ENCODE peak calls at places on chromosomes 2 and 18, in seven cellular contexts. W is CD8-positive, alpha-beta T cell; M is right lobe of liver; R is right atrium auricular region; N is ovary; D is upper lobe of right lung; L is neuronal stem cell. G is an unnamed sample. For H3K4me1, the result is how much of the 10 kb centered on the place peaks cover.

GRCh38 chr2:21655136-21655535 is 531.4 kb downstream of the TDRD15 start:
- DNase-seq in W (no peak), M (no peak), R (no peak), N (no peak), D (no peak), L (no peak), G (no peak)

GRCh38 chr2:23624915-23625314 is 239.9 kb downstream of the KLHL29 start:
- DNase-seq in W (no peak), M (peak), R (no peak), N (no peak), D (no peak), L (no peak), G (no peak)

GRCh38 chr2:237191693-237192076 is 106.0 kb downstream of the COPS8 start:
- DNase-seq in W (no peak), M (no peak), R (no peak), N (peak), D (no peak), L (no peak), G (no peak)

GRCh38 chr18:3910507-3910906 is 460.5 kb downstream of the TGIF1 start:
- DNase-seq in W (no peak), M (no peak), R (no peak), N (no peak), D (no peak), L (no peak), G (no peak)

GRCh38 chr2:174796319-174796771 is 32.1 kb upstream of the CHRNA1 start:
- DNase-seq in W (no peak), M (no peak), R (no peak), N (no peak), D (no peak), L (peak), G (no peak)

GRCh38 chr2:207479198-207479785 is 50.5 kb upstream of the CREB1 start:
- DNase-seq in W (no peak), M (no peak), R (no peak), N (no peak), D (no peak), L (no peak), G (no peak)

GRCh38 chr2:226445216-226445861 is 354.3 kb downstream of the IRS1 start:
- DNase-seq in W (no peak), M (no peak), R (no peak), N (no peak), D (no peak), L (no peak), G (no peak)

GRCh38 chr2:101162561-101163330 is 11.6 kb upstream of the TBC1D8 start:
- DNase-seq in W (no peak), M (no peak), R (no peak), N (no peak), D (no peak), L (peak), G (no peak)

GRCh38 chr2:38095079-38095478 is 19.1 kb upstream of the CYP1B1 start:
- DNase-seq in W (no peak), M (no peak), R (no peak), N (no peak), D (no peak), L (no peak), G (no peak)

GRCh38 chr2:176455865-176456291 is 186.6 kb downstream of the MTX2 start:
- DNase-seq in W (no peak), M (no peak), R (peak), N (peak), D (no peak), L (peak), G (no peak)

GRCh38 chr2:85772019-85772745 is 18.4 kb downstream of the ATOH8 start:
- DNase-seq in W (no peak), M (peak), R (peak), N (peak), D (peak), L (peak), G (no peak)

GRCh38 chr2:70141754-70142589 is 48.8 kb downstream of the C2orf42 start:
- DNase-seq in W (peak), M (peak), R (no peak), N (peak), D (no peak), L (peak), G (no peak)

GRCh38 chr2:70140978-70141753 is 49.7 kb downstream of the C2orf42 start:
- DNase-seq in W (peak), M (peak), R (peak), N (peak), D (peak), L (no peak), G (peak)

GRCh38 chr2:70144443-70145167 is 46.2 kb downstream of the C2orf42 start:
- DNase-seq in W (no peak), M (no peak), R (no peak), N (no peak), D (no peak), L (no peak), G (no peak)

GRCh38 chr2:70143314-70144150 is 47.3 kb downstream of the C2orf42 start:
- DNase-seq in W (peak), M (peak), R (peak), N (peak), D (peak), L (no peak), G (no peak)

DNA sequence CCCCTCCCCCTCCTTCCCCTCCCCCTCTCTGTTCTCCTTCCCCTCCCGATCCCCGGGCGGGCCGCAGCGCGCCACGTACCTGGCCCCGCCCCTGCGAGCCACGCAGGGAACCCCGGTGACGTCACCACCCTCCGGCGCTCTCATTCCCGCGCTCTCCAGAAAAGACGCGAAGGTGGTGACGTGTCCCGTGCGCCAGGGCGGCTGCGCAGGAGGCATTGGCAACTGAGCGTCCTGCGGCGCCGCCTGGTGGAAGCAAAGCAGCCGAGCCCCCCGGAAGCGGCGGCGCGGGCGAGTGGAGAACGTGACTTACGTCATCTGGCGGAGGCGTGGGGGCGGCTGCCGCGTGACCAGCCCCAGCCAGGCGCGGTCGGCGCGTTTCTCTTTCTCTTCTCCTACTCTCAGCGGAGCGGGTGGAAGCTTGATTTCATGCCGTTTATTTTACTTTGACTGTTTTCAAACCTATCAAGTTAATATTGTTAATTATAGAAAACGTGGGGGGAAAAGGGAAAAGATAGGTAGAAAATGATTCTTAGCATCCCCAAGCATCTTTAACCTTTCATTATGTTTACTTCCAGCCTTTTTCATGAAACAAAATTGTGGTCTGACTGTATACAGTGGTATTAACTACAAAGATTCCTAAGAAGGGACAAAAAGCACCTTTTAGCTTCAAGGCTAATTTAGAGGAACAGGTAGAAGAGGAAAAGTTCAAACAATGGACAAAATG is 48.1 kb downstream of the C2orf42 start:
- DNase-seq in W (peak), M (peak), R (peak), N (peak), D (peak), L (peak), G (peak)
- H3K4me1 ChIP-seq in W (under half), M (under half), R (under half), N (under half), D (under half), L (under half), G (under half)

GRCh38 chr18:75206637-75207297 is 2.2 kb downstream of the PTGR3 start:
- DNase-seq in W (no peak), M (no peak), R (no peak), N (no peak), D (no peak), L (no peak), G (peak)
- H3K4me1 ChIP-seq in W (under half), M (under half), R (half or more), N (under half), D (under half), L (under half), G (under half)

DNA sequence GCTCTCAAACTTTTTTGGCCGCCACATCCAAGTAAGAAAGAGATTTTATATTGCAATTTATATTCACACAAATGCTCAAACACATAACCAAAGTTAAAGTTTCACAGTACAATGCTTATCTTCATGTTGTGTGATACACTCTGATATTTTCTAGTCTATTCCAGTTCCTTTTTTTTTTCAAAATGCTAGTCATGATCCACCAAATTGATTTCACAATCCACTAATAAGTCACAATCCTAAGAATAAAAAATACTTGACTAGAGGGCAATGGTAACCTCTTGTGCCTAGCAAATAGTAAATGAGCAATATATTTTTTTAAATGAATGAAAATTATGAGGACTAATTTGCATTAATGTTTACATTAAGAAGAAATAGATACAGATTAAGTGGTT is 5.8 kb upstream of the PTPN4 start:
- DNase-seq in W (no peak), M (no peak), R (no peak), N (no peak), D (no peak), L (no peak), G (no peak)
- H3K4me1 ChIP-seq in W (under half), M (under half), R (under half), N (under half), D (under half), L (under half), G (under half)

GRCh38 chr2:33213648-33214047 is 262.8 kb upstream of the RASGRP3 start:
- DNase-seq in W (no peak), M (no peak), R (no peak), N (no peak), D (no peak), L (no peak), G (no peak)
- H3K4me1 ChIP-seq in W (under half), M (under half), R (half or more), N (under half), D (under half), L (under half), G (under half)

G was measured in vagina.